ENCODE peak calls at places on chromosomes 5 and 9, in ten cellular contexts. F is AG08396; G is NCI-H1105; X is HTR-8/SVneo; P is KBM-7; J is CD8-positive, alpha-beta T cell; N is stimulated activated CD4-positive, alpha-beta T cell treated with anti-CD3 and anti-CD28 coated beads, Interleukin-2, amount 100 ng/mL, for 48 hours; K is naive thymus-derived CD8-positive, alpha-beta T cell; D is GM04504; M is body of pancreas. H is an unnamed sample.

GRCh38 chr9:70475211-70475610 is 60.8 kb upstream of the KLF9 start:
- DNase-seq in P (no peak), G (no peak), D (no peak), K (no peak), N (no peak), M (peak), F (no peak), J (no peak), X (no peak), H (no peak)

GRCh38 chr5:97276721-97277120 is 93.7 kb upstream of the RIOK2 start:
- DNase-seq in M (no peak), J (no peak), D (no peak), P (no peak), F (no peak), X (no peak), N (no peak), K (no peak), G (no peak), H (no peak)

GRCh38 chr5:75010838-75011237 is 41.5 kb downstream of the GCNT4 start:
- DNase-seq in M (no peak), D (no peak), F (no peak), X (no peak), N (no peak), K (no peak), P (no peak), J (no peak), G (no peak), H (no peak)

GRCh38 chr5:109855056-109855455 is 165.3 kb downstream of the MAN2A1 start:
- DNase-seq in J (no peak), N (no peak), M (no peak), X (no peak), G (no peak), K (no peak), F (no peak), D (no peak), P (no peak), H (no peak)

GRCh38 chr9:91182429-91182828 is 179.3 kb downstream of the AUH start:
- DNase-seq in K (no peak), M (no peak), J (no peak), X (no peak), F (no peak), N (no peak), G (no peak), D (no peak), P (no peak), H (no peak)

GRCh38 chr5:39906146-39906545 is 481.4 kb upstream of the DAB2 start:
- DNase-seq in G (no peak), P (no peak), D (no peak), X (peak), K (no peak), F (peak), M (no peak), J (no peak), N (no peak), H (no peak)

GRCh38 chr5:142922223-142922952 is 152.2 kb downstream of the ARHGAP26 start:
- DNase-seq in J (no peak), M (no peak), D (no peak), K (no peak), G (peak), P (peak), X (peak), N (no peak), F (no peak), H (no peak)

GRCh38 chr5:143770430-143770829 is 41.5 kb upstream of the HMHB1 start:
- DNase-seq in N (no peak), D (no peak), K (no peak), P (no peak), M (no peak), X (no peak), F (no peak), G (no peak), J (no peak), H (no peak)

GRCh38 chr5:32842798-32843531 is 131.8 kb downstream of the NPR3 start:
- DNase-seq in K (no peak), F (no peak), J (no peak), N (no peak), P (peak), M (no peak), D (no peak), G (no peak), X (no peak), H (no peak)

GRCh38 chr5:1334831-1335539 is 9.9 kb downstream of the CLPTM1L start:
- DNase-seq in D (no peak), F (no peak), M (no peak), J (no peak), N (no peak), G (no peak), K (no peak), P (no peak), X (no peak), H (no peak)

GRCh38 chr5:159854916-159855315 is 61.4 kb upstream of the ADRA1B start:
- DNase-seq in J (no peak), G (no peak), K (no peak), N (no peak), F (peak), P (no peak), M (no peak), D (no peak), X (no peak), H (no peak)

GRCh38 chr9:91211919-91212318 is 149.8 kb downstream of the AUH start:
- DNase-seq in K (no peak), D (no peak), M (peak), X (no peak), N (no peak), J (peak), G (no peak), P (no peak), F (no peak), H (no peak)

GRCh38 chr9:78678901-78679300 is 382.0 kb downstream of the PSAT1 start:
- DNase-seq in J (no peak), P (no peak), F (no peak), M (no peak), G (no peak), N (no peak), D (no peak), X (no peak), K (no peak), H (no peak)

GRCh38 chr5:35857004-35857345 is 284 bp downstream of the IL7R start:
- DNase-seq in K (no peak), J (no peak), G (no peak), D (no peak), P (no peak), F (no peak), X (no peak), N (no peak), M (no peak), H (no peak)

GRCh38 chr9:136995772-136996308 is 528 bp downstream of the CLIC3 start:
- DNase-seq in P (no peak), D (no peak), M (peak), K (no peak), X (no peak), N (no peak), J (no peak), F (peak), G (no peak), H (no peak)

GRCh38 chr9:98787766-98788335 is 8.5 kb downstream of the ANKS6 start:
- DNase-seq in N (no peak), X (no peak), P (no peak), J (no peak), M (no peak), D (no peak), G (no peak), F (no peak), K (no peak), H (no peak)

GRCh38 chr9:31259824-31260223 is 1124.6 kb upstream of the ACO1 start:
- DNase-seq in G (no peak), J (no peak), N (no peak), X (no peak), D (no peak), P (no peak), M (no peak), K (no peak), F (no peak), H (no peak)

GRCh38 chr5:74865799-74866652 is at the start of gene FAM169A:
- DNase-seq in J (peak), M (peak), K (peak), X (peak), D (no peak), G (peak), N (peak), P (peak), F (peak), H (no peak)

GRCh38 chr5:65255294-65255693 is 226.4 kb downstream of the ADAMTS6 start:
- DNase-seq in D (no peak), P (no peak), F (no peak), J (no peak), K (no peak), N (no peak), X (no peak), M (no peak), G (no peak), H (no peak)

GRCh38 chr9:117343416-117343815 is 71.4 kb downstream of the ASTN2 start:
- DNase-seq in F (no peak), X (no peak), D (no peak), P (no peak), J (no peak), G (no peak), M (no peak), N (no peak), K (no peak), H (no peak)

GRCh38 chr5:44774279-44774880 is 34.4 kb upstream of the MRPS30 start:
- DNase-seq in F (peak), D (peak), K (no peak), P (peak), M (peak), X (peak), J (no peak), N (no peak), G (peak), H (no peak)

GRCh38 chr5:96252596-96252995 is 180.5 kb downstream of the PCSK1 start:
- DNase-seq in P (no peak), G (no peak), N (no peak), M (no peak), K (no peak), F (no peak), X (no peak), J (no peak), D (no peak), H (no peak)

GRCh38 chr5:109844695-109845094 is 155.0 kb downstream of the MAN2A1 start:
- DNase-seq in K (no peak), J (no peak), D (peak), X (no peak), N (no peak), G (no peak), F (no peak), P (no peak), M (no peak), H (no peak)

GRCh38 chr5:102625940-102626339 is 127.1 kb upstream of the SLCO6A1 start:
- DNase-seq in D (no peak), F (no peak), N (no peak), M (no peak), K (no peak), X (no peak), J (no peak), G (no peak), P (no peak), H (no peak)

GRCh38 chr5:52498607-52499006 is 289.1 kb upstream of the ITGA1 start:
- DNase-seq in G (no peak), P (no peak), F (no peak), D (no peak), K (no peak), N (no peak), J (no peak), X (no peak), M (no peak), H (no peak)

GRCh38 chr5:126647071-126647470 is 46.3 kb downstream of the PHAX start:
- DNase-seq in X (no peak), G (no peak), M (no peak), D (no peak), P (no peak), N (no peak), F (no peak), J (no peak), K (no peak), H (no peak)

GRCh38 chr9:114235113-114235589 is 79.8 kb downstream of the COL27A1 start:
- DNase-seq in F (no peak), M (no peak), K (no peak), G (no peak), N (no peak), J (no peak), P (peak), X (no peak), D (no peak), H (no peak)

GRCh38 chr5:115979628-115980041 is 17.4 kb downstream of the LVRN start:
- DNase-seq in G (no peak), F (peak), X (no peak), K (no peak), D (peak), P (no peak), J (no peak), N (no peak), M (no peak), H (no peak)

GRCh38 chr5:10689391-10690081 is 71.5 kb downstream of the DAP start:
- DNase-seq in F (no peak), M (no peak), X (peak), G (no peak), K (no peak), N (peak), J (no peak), P (peak), D (peak), H (no peak)

GRCh38 chr5:55159763-55160492 is at the start of gene GPX8:
- DNase-seq in D (peak), G (no peak), J (no peak), X (peak), K (no peak), F (peak), M (peak), N (no peak), P (peak), H (no peak)

GRCh38 chr9:69171517-69171916 is 2.6 kb upstream of the TJP2 start:
- DNase-seq in X (no peak), P (no peak), M (no peak), G (no peak), N (no peak), F (no peak), D (no peak), J (no peak), K (no peak), H (no peak)

GRCh38 chr5:33745101-33745770 is 146.6 kb downstream of the ADAMTS12 start:
- DNase-seq in F (no peak), K (no peak), X (no peak), G (no peak), D (no peak), P (no peak), N (no peak), J (no peak), M (no peak), H (no peak)

GRCh38 chr5:172412724-172413260 is 41.5 kb downstream of the SH3PXD2B start:
- DNase-seq in P (peak), N (peak), X (peak), K (no peak), G (no peak), J (no peak), M (peak), D (peak), F (peak), H (peak)

GRCh38 chr5:79235578-79236363 is at the start of gene JMY:
- DNase-seq in K (peak), N (peak), D (peak), M (peak), G (peak), F (peak), J (peak), X (peak), P (peak), H (peak)

GRCh38 chr9:16286160-16286559 is 584.3 kb downstream of the BNC2 start:
- DNase-seq in X (no peak), N (no peak), M (no peak), P (no peak), G (no peak), D (no peak), J (no peak), K (no peak), F (no peak), H (no peak)

GRCh38 chr5:168263108-168263507 is 28.3 kb upstream of the WWC1 start:
- DNase-seq in F (no peak), N (no peak), G (no peak), X (no peak), J (no peak), D (no peak), M (no peak), P (no peak), K (no peak), H (no peak)

GRCh38 chr5:128084228-128085167 is 932 bp downstream of the SLC12A2 start:
- DNase-seq in G (peak), D (no peak), N (peak), K (peak), X (peak), F (peak), J (peak), M (peak), P (peak), H (peak)

GRCh38 chr5:68534131-68534940 is 318.8 kb downstream of the PIK3R1 start:
- DNase-seq in J (no peak), M (peak), G (peak), K (no peak), P (no peak), N (no peak), D (no peak), F (no peak), X (no peak), H (no peak)

GRCh38 chr5:113678924-113679575 is 165.6 kb downstream of the YTHDC2 start:
- DNase-seq in K (no peak), N (peak), J (no peak), P (peak), X (peak), F (peak), D (peak), M (peak), G (no peak), H (no peak)

H was measured in psoas muscle.